ENCODE peak calls at places on chromosomes 11 and 22, in six cellular contexts. One of them, this sample, is unnamed. For H3K4me1, the result is how much of the 10 kb centered on the place peaks cover.

GRCh38 chr11:112795142-112795815 is 165.9 kb upstream of the NCAM1 start:
- DNase-seq in SJSA1: no peak
- DNase-seq in IMR-90: peak
- DNase-seq in transverse colon: peak
- DNase-seq in heart right ventricle: no peak
- DNase-seq in heart left ventricle: no peak
- DNase-seq in this sample: peak

GRCh38 chr11:121105063-121105480 is 4.0 kb downstream of the TECTA start:
- DNase-seq in SJSA1: no peak
- DNase-seq in IMR-90: peak
- DNase-seq in transverse colon: no peak
- DNase-seq in heart right ventricle: peak
- DNase-seq in heart left ventricle: peak
- DNase-seq in this sample: no peak

GRCh38 chr11:10930961-10931760 is 73.3 kb upstream of the ZBED5 start:
- DNase-seq in SJSA1: peak
- DNase-seq in IMR-90: peak
- DNase-seq in transverse colon: peak
- DNase-seq in heart right ventricle: peak
- DNase-seq in heart left ventricle: peak
- DNase-seq in this sample: peak

GRCh38 chr22:22800716-22801115 is 86.9 kb upstream of the IGLL5 start:
- DNase-seq in SJSA1: no peak
- DNase-seq in IMR-90: peak
- DNase-seq in transverse colon: no peak
- DNase-seq in heart right ventricle: no peak
- DNase-seq in heart left ventricle: no peak
- DNase-seq in this sample: no peak

GRCh38 chr11:84019576-84020194 is 733.5 kb upstream of the CCDC90B start:
- DNase-seq in SJSA1: peak
- DNase-seq in IMR-90: peak
- DNase-seq in transverse colon: no peak
- DNase-seq in heart right ventricle: no peak
- DNase-seq in heart left ventricle: no peak
- DNase-seq in this sample: no peak

GRCh38 chr11:123052884-123053721 is 8.8 kb downstream of the HSPA8 start:
- DNase-seq in SJSA1: no peak
- DNase-seq in IMR-90: no peak
- DNase-seq in transverse colon: no peak
- DNase-seq in heart right ventricle: no peak
- DNase-seq in heart left ventricle: no peak
- DNase-seq in this sample: no peak

GRCh38 chr11:61963282-61964057 is 4.0 kb downstream of the FTH1 start:
- DNase-seq in SJSA1: no peak
- DNase-seq in IMR-90: peak
- DNase-seq in transverse colon: peak
- DNase-seq in heart right ventricle: no peak
- DNase-seq in heart left ventricle: no peak
- DNase-seq in this sample: no peak

GRCh38 chr22:47299879-47300697 is 537.6 kb downstream of the TBC1D22A start:
- DNase-seq in SJSA1: no peak
- DNase-seq in IMR-90: no peak
- DNase-seq in transverse colon: no peak
- DNase-seq in heart right ventricle: no peak
- DNase-seq in heart left ventricle: peak
- DNase-seq in this sample: peak

GRCh38 chr11:43756575-43756974 is 76.0 kb downstream of the HSD17B12 start:
- DNase-seq in SJSA1: no peak
- DNase-seq in IMR-90: peak
- DNase-seq in transverse colon: no peak
- DNase-seq in heart right ventricle: no peak
- DNase-seq in heart left ventricle: no peak
- DNase-seq in this sample: no peak

GRCh38 chr11:134901955-134902707 is 490.1 kb upstream of the B3GAT1 start:
- DNase-seq in SJSA1: no peak
- DNase-seq in IMR-90: no peak
- DNase-seq in transverse colon: no peak
- DNase-seq in heart right ventricle: no peak
- DNase-seq in heart left ventricle: no peak
- DNase-seq in this sample: no peak

GRCh38 chr11:60345489-60345888 is 18.4 kb downstream of the MS4A6E start:
- DNase-seq in SJSA1: peak
- DNase-seq in IMR-90: no peak
- DNase-seq in transverse colon: peak
- DNase-seq in heart right ventricle: peak
- DNase-seq in heart left ventricle: peak
- DNase-seq in this sample: peak

GRCh38 chr11:33900159-33900855 is 8.4 kb upstream of the LMO2 start:
- DNase-seq in SJSA1: no peak
- DNase-seq in IMR-90: no peak
- DNase-seq in transverse colon: no peak
- DNase-seq in heart right ventricle: no peak
- DNase-seq in heart left ventricle: no peak
- DNase-seq in this sample: no peak
- H3K4me1 ChIP-seq in SJSA1: under half
- H3K4me1 ChIP-seq in IMR-90: under half
- H3K4me1 ChIP-seq in transverse colon: under half
- H3K4me1 ChIP-seq in heart right ventricle: under half
- H3K4me1 ChIP-seq in heart left ventricle: under half
- H3K4me1 ChIP-seq in this sample: under half

GRCh38 chr22:45568213-45568612 is 65.5 kb downstream of the FBLN1 start:
- DNase-seq in SJSA1: no peak
- DNase-seq in IMR-90: no peak
- DNase-seq in transverse colon: no peak
- DNase-seq in heart right ventricle: no peak
- DNase-seq in heart left ventricle: no peak
- DNase-seq in this sample: no peak
- H3K4me1 ChIP-seq in SJSA1: under half
- H3K4me1 ChIP-seq in IMR-90: under half
- H3K4me1 ChIP-seq in transverse colon: under half
- H3K4me1 ChIP-seq in heart right ventricle: under half
- H3K4me1 ChIP-seq in heart left ventricle: under half
- H3K4me1 ChIP-seq in this sample: under half

DNA sequence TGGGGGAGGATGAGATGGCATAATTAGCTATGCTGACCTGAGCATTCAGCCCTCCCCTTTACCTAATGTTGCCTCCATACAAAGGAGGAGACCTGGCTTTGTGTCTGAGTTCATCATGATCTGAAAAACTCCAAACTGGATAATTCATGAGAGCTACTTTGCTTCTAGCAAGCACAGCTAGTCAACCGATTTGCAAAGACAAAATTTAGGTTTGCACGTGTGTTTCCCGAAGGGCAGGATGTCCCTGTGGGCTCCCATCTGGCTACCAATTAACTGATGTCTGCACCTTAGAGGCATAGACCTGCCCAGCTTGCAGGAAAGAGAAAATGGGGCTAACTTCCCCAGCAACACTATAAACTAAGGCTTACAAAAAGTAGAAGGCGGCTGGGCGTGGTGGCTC is 42.2 kb upstream of the POU2AF1 start:
- DNase-seq in SJSA1: no peak
- DNase-seq in IMR-90: no peak
- DNase-seq in transverse colon: no peak
- DNase-seq in heart right ventricle: no peak
- DNase-seq in heart left ventricle: no peak
- DNase-seq in this sample: no peak
- H3K4me1 ChIP-seq in SJSA1: under half
- H3K4me1 ChIP-seq in IMR-90: under half
- H3K4me1 ChIP-seq in transverse colon: under half
- H3K4me1 ChIP-seq in heart right ventricle: under half
- H3K4me1 ChIP-seq in heart left ventricle: under half
- H3K4me1 ChIP-seq in this sample: under half

GRCh38 chr11:2988996-2989395 is 3.1 kb downstream of the NAP1L4 start:
- DNase-seq in SJSA1: no peak
- DNase-seq in IMR-90: peak
- DNase-seq in transverse colon: no peak
- DNase-seq in heart right ventricle: no peak
- DNase-seq in heart left ventricle: no peak
- DNase-seq in this sample: no peak
- H3K4me1 ChIP-seq in SJSA1: under half
- H3K4me1 ChIP-seq in IMR-90: under half
- H3K4me1 ChIP-seq in transverse colon: under half
- H3K4me1 ChIP-seq in heart right ventricle: under half
- H3K4me1 ChIP-seq in heart left ventricle: under half
- H3K4me1 ChIP-seq in this sample: half or more